ENCODE peak calls at places on chromosomes 6 and 20, in five cellular contexts. T is IMR-90, E is left lung, Z is Peyer's patch, H is dorsolateral prefrontal cortex. C is an unnamed sample.

GRCh38 chr20:62069741-62070216 is 4.1 kb upstream of the TAF4 start:
- DNase-seq in E (no peak), Z (peak; percentile 71), T (peak; percentile 70), H (no peak), C (no peak)

GRCh38 chr6:112501705-112502104 is 154.6 kb downstream of the RFPL4B start:
- DNase-seq in H (peak; percentile 53), Z (no peak), E (no peak), T (peak; percentile 80), C (no peak)

GRCh38 chr6:156897907-156898531 is 120.8 kb downstream of the ARID1B start:
- DNase-seq in Z (no peak), E (no peak), T (no peak), H (no peak), C (no peak)

GRCh38 chr6:123519191-123519510 is 117.6 kb downstream of the TRDN start:
- DNase-seq in Z (no peak), H (no peak), E (no peak), T (no peak), C (peak; percentile 82)

GRCh38 chr6:139308936-139309603 is 17.3 kb upstream of the TXLNB start:
- DNase-seq in T (peak; percentile 85), Z (no peak), H (no peak), E (no peak), C (no peak)

GRCh38 chr6:13409991-13410390 is 77.4 kb downstream of the GFOD1 start:
- DNase-seq in H (no peak), Z (no peak), E (no peak), T (peak; percentile 47), C (no peak)

GRCh38 chr6:35804996-35805736 is at the start of gene LHFPL5:
- DNase-seq in T (no peak), H (no peak), Z (peak; percentile 67), E (peak; percentile 90), C (no peak)

GRCh38 chr20:1357921-1358671 is 29.2 kb upstream of the SDCBP2 start:
- DNase-seq in H (no peak), E (no peak), Z (no peak), T (peak; percentile 83), C (no peak)

GRCh38 chr6:10190042-10190441 is 224.8 kb downstream of the TFAP2A start:
- DNase-seq in H (no peak), E (no peak), Z (no peak), T (no peak), C (no peak)

GRCh38 chr6:84035484-84035883 is 1.9 kb downstream of the MRAP2 start:
- DNase-seq in E (no peak), H (no peak), T (no peak), Z (no peak), C (no peak)

GRCh38 chr6:159084493-159085091 is 39.8 kb upstream of the TAGAP start:
- DNase-seq in T (peak; percentile 72), Z (no peak), H (no peak), E (no peak), C (no peak)

GRCh38 chr6:152130441-152130840 is 323.0 kb downstream of the ESR1 start:
- DNase-seq in E (no peak), H (no peak), Z (no peak), T (no peak), C (no peak)

GRCh38 chr6:16239090-16239797 is 857 bp downstream of the GMPR start:
- DNase-seq in E (peak; percentile 90), Z (peak; percentile 64), H (no peak), T (peak; percentile 44), C (peak; percentile 92)

GRCh38 chr6:16238658-16239089 is 287 bp downstream of the GMPR start:
- DNase-seq in H (no peak), Z (no peak), T (no peak), E (no peak), C (peak; percentile 80)

GRCh38 chr6:16237242-16237641 is 1.1 kb upstream of the GMPR start:
- DNase-seq in E (no peak), T (no peak), Z (no peak), H (no peak), C (no peak)

GRCh38 chr6:16236648-16237199 is 1.7 kb upstream of the GMPR start:
- DNase-seq in Z (no peak), H (no peak), E (no peak), T (peak; percentile 76), C (no peak)

DNA sequence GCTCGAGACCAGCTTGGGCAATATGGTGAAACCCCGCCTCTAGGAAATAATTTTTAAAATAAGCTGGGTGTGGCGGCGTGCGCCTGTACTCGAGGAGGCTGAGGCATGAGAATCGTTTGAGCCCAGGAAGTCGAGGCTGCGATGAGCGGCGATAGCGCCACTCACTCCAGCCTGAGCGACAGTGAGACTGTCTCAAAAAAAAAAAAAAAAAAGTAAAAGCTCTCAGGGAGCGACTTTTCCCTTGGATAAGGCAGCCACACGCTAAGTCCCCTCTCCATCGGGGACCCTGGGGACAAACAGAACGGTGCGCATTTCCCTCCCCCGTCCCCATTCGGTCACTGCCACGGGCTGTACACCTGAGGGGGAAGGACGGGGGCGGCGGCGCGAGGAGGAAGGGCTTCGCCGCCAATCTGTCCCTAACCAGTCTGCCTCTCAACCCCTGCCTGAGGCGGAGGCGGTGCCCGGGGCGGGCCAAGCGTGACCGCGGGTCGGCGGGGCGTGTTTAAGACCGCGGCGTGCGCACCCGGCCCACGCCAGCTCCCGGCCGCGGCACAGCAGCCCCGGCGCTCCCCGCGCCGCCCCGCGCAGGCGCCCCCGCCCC is at the start of gene GMPR:
- DNase-seq in Z (peak; percentile 84), T (peak; percentile 39), E (peak; percentile 93), H (no peak), C (peak; percentile 91)
- H3K27ac ChIP-seq in Z (peak within 1 kb of the TSS; percentile 33), T (no peak within 1 kb of the TSS), E (peak within 1 kb of the TSS; percentile 75), H (no peak within 1 kb of the TSS), C (peak within 1 kb of the TSS; percentile 90)

DNA sequence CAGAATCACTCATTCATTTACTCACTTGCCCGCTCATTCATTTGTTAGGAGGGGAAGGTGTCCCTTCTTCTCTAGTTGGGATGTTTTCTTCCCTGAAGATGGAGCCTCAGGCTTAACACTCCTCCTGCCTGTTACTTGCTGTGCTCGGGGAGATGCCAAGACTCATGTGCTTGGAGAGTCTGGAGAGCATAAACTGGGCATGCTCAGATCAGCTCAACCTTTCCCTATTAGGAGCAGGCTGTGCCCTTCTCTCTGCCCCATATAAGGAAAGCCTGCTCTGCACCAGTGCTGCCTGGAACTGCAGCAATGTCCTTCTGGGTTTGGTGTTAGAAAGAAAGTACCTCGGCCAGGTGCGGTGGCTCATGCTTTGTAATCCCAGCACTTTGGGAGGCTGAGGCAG is 18.0 kb upstream of the UBE2V1 start:
- DNase-seq in H (no peak), E (no peak), Z (no peak), T (peak; percentile 53), C (no peak)
- TF ChIP-seq CTCF in H (no peak), E (no peak), Z (no peak), T (no peak), C (no peak)

GRCh38 chr6:75493400-75494064 is at the start of gene FILIP1:
- DNase-seq in E (no peak), T (peak; percentile 56), Z (no peak), H (no peak), C (peak; percentile 86)
- H3K4me3 ChIP-seq in E (peak within 1 kb of the TSS; percentile 36), T (peak within 1 kb of the TSS; percentile 22), Z (peak within 1 kb of the TSS; percentile 41), H (peak within 1 kb of the TSS; percentile 26), C (peak within 1 kb of the TSS; percentile 68)

DNA sequence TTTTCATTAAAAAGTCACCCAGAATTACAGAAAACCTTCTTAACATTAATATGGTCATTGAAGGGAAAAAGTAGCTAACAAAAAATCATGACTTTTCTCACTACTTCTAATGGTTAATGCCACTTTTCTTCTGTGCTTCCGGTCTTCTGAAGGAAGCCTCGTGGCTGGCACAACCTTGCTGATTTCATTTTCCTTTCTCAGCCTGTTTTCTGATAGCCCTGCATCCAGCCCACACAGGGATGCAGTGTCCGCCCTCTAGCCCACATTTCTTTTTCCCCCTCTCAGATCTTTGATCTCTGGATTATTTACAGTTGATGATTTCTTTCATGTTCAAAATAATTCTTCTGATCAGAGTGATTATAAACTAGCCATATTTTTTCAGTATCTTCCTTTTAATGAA is 655.4 kb upstream of the EPHA7 start:
- DNase-seq in H (no peak), Z (no peak), T (no peak), E (no peak), C (no peak)
- H3K27ac ChIP-seq in H (no peak overlapping the region), Z (no peak overlapping the region), T (no peak overlapping the region), E (no peak overlapping the region), C (no peak overlapping the region)

GRCh38 chr20:52060794-52061714 is 130.5 kb downstream of the ZFP64 start:
- DNase-seq in T (no peak), Z (no peak), E (no peak), H (no peak), C (no peak)
- TF ChIP-seq CTCF in T (peak; percentile 45), Z (peak; percentile 43), E (no peak), H (no peak), C (no peak)

DNA sequence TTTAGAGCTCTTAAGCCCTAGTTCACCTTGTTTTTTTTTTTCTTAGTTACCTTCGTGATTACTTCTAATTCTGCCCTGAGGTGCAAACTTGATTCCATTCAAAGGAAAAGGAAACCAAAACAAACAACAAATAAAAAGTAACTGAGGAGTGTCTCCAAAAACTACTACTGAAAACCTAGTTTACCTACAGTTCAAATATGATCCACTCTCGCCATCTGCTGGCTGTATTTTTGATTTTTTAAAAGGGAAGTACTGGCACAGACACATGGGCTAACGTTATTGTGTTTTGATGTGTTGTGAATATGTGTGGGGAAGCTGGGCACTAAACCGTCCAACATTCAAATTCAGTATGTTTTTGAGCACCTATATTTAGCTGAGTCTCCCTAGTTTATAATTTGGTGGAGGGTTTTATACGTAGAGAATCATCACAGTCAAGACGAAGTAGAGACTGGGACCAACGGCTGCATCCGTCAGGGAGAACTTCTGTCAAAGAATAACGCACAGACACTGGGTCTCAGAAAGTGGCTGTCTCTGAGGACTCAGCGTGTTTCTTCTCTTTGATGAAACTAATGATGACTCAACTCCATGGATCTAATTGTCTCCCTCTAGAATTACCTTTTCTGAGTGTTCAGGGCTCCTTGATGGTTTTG is 373.5 kb upstream of the BTBD3 start:
- DNase-seq in E (no peak), T (peak; percentile 75), Z (no peak), H (no peak), C (no peak)
- H3K4me3 ChIP-seq in E (no peak overlapping the region), T (no peak overlapping the region), Z (no peak overlapping the region), H (no peak overlapping the region), C (peak overlapping the region; percentile 48)

DNA sequence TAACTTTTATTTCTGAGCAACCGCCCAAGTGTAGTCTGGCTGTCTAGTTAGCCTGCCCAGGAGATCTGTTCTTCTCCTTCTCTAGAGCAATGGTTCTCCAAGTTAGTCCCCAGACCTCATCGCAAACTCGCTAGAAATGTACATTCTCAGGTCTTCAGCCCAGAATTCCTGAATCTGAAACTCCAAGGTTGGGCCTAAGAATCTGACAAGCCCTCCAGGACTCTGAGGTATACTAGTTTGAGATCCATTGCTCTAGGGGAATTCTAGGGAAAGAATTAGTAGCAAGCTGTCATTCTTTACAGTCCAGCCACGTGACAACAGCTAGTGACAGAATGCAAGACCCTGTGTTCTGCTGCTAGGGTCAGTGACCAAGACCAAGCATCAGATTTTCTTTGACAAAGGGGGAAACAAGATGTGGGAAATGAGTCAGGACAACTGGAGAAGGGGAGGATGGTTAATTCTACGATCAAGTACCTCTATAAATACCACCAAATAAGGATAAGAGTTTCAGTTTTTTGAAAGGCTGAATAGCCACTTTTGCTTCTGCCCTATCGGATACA is 5.8 kb downstream of the UBE2V1 start:
- DNase-seq in H (no peak), Z (no peak), E (no peak), T (no peak), C (no peak)
- H3K27ac ChIP-seq in H (no peak overlapping the region), Z (no peak overlapping the region), E (no peak overlapping the region), T (peak overlapping the region; percentile 34), C (peak overlapping the region; percentile 13)

GRCh38 chr20:3622411-3622810 is 40.8 kb downstream of the GFRA4 start:
- DNase-seq in H (no peak), E (no peak), T (no peak), Z (no peak), C (no peak)

GRCh38 chr20:3616250-3616649 is 46.9 kb downstream of the GFRA4 start:
- DNase-seq in T (peak; percentile 50), E (peak; percentile 79), Z (no peak), H (no peak), C (no peak)

GRCh38 chr20:3621111-3621510 is 42.1 kb downstream of the GFRA4 start:
- DNase-seq in H (no peak), T (no peak), Z (no peak), E (no peak), C (no peak)
- TF ChIP-seq CTCF in H (no peak), T (no peak), Z (no peak), E (no peak), C (no peak)

C was measured in coronary artery.